ENCODE peak calls at places on chromosomes 4 and X, in seven cellular contexts. B is lower lobe of right lung, R is fibroblast of lung, D is left ventricle myocardium inferior, W is psoas muscle, F is thoracic aorta, G is hepatocyte. V is an unnamed sample. For H3K4me1, the result is how much of the 10 kb centered on the place peaks cover.

GRCh38 chr4:18022572-18023039 is 1.1 kb upstream of the LCORL start:
- DNase-seq in B (no peak), R (peak), D (no peak), F (no peak), G (peak), W (no peak), V (no peak)

GRCh38 chr4:156594619-156595018 is 377.0 kb downstream of the PDGFC start:
- DNase-seq in F (no peak), B (peak), G (peak), D (peak), R (no peak), W (peak), V (no peak)

GRCh38 chrX:139158256-139158655 is 372.3 kb upstream of the F9 start:
- DNase-seq in F (no peak), W (no peak), G (peak), B (peak), R (no peak), D (no peak), V (no peak)

GRCh38 chrX:17495052-17495451 is 120.1 kb downstream of the NHS start:
- DNase-seq in W (no peak), F (no peak), R (no peak), B (no peak), D (no peak), G (no peak), V (no peak)

GRCh38 chrX:68180501-68181061 is 252.7 kb downstream of the OPHN1 start:
- DNase-seq in D (no peak), F (no peak), B (no peak), W (no peak), G (no peak), R (no peak), V (no peak)

GRCh38 chrX:118574666-118575065 is 79.1 kb downstream of the DOCK11 start:
- DNase-seq in R (peak), D (no peak), G (peak), F (no peak), B (no peak), W (no peak), V (no peak)

GRCh38 chr4:175435437-175435836 is 376.6 kb downstream of the GPM6A start:
- DNase-seq in G (no peak), R (peak), W (no peak), F (no peak), B (no peak), D (no peak), V (no peak)

GRCh38 chrX:47278684-47279083 is 45.9 kb downstream of the USP11 start:
- DNase-seq in G (no peak), W (no peak), B (no peak), F (no peak), R (peak), D (no peak), V (no peak)

GRCh38 chr4:16513876-16514275 is 287.6 kb upstream of the TAPT1 start:
- DNase-seq in B (no peak), R (no peak), G (no peak), W (no peak), D (no peak), F (no peak), V (no peak)

GRCh38 chr4:95957054-95957453 is 117.2 kb downstream of the PDHA2 start:
- DNase-seq in B (no peak), D (no peak), R (no peak), F (no peak), W (no peak), G (no peak), V (no peak)

GRCh38 chrX:130896026-130896425 is 7.0 kb downstream of the ENOX2 start:
- DNase-seq in R (no peak), D (no peak), G (peak), W (no peak), F (no peak), B (no peak), V (no peak)

GRCh38 chr4:4825431-4825830 is 34.0 kb upstream of the MSX1 start:
- DNase-seq in R (no peak), B (no peak), F (no peak), D (no peak), W (no peak), G (no peak), V (no peak)

GRCh38 chr4:64539234-64539849 is 130.1 kb upstream of the TECRL start:
- DNase-seq in G (peak), R (peak), F (no peak), W (no peak), D (no peak), B (no peak), V (no peak)

GRCh38 chr4:132530846-132531245 is 618.2 kb upstream of the PCDH10 start:
- DNase-seq in F (no peak), W (no peak), G (no peak), D (no peak), R (peak), B (no peak), V (no peak)

GRCh38 chrX:101415180-101416130 is 7.4 kb downstream of the HNRNPH2 start:
- DNase-seq in D (no peak), B (no peak), R (peak), G (peak), W (no peak), F (no peak), V (no peak)

GRCh38 chrX:50075630-50076349 is 125.0 kb downstream of the AKAP4 start:
- DNase-seq in D (no peak), B (no peak), G (no peak), F (no peak), R (no peak), W (no peak), V (no peak)

GRCh38 chrX:10783451-10783995 is 163.1 kb upstream of the MID1 start:
- DNase-seq in F (no peak), W (no peak), R (peak), G (no peak), B (no peak), D (no peak), V (no peak)

GRCh38 chr4:3508542-3508941 is 23.7 kb downstream of the LRPAP1 start:
- DNase-seq in W (no peak), G (no peak), B (no peak), D (no peak), F (no peak), R (no peak), V (no peak)

GRCh38 chr4:148443550-148444295 is 1.5 kb upstream of the NR3C2 start:
- DNase-seq in R (no peak), W (peak), D (peak), B (peak), G (peak), F (no peak), V (peak)

GRCh38 chr4:148445903-148446261 is 3.7 kb upstream of the NR3C2 start:
- DNase-seq in D (no peak), R (no peak), F (no peak), B (no peak), W (no peak), G (no peak), V (no peak)

GRCh38 chr4:148445071-148445902 is 3.1 kb upstream of the NR3C2 start:
- DNase-seq in R (no peak), G (peak), F (no peak), D (peak), B (peak), W (peak), V (peak)

GRCh38 chr4:148444296-148445070 is 2.3 kb upstream of the NR3C2 start:
- DNase-seq in R (no peak), B (peak), G (peak), F (no peak), W (peak), D (peak), V (no peak)

GRCh38 chr4:148447672-148448071 is 5.5 kb upstream of the NR3C2 start:
- DNase-seq in W (no peak), F (no peak), R (no peak), B (no peak), G (no peak), D (no peak), V (no peak)
- H3K4me3 ChIP-seq in W (peak), F (peak), R (peak), B (peak), G (no peak), D (peak), V (peak)

GRCh38 chr4:80225628-80226027 is 28.3 kb downstream of the PRDM8 start:
- DNase-seq in R (no peak), W (no peak), B (no peak), F (no peak), D (no peak), G (no peak), V (no peak)

GRCh38 chr4:80219301-80220025 is 22.2 kb downstream of the PRDM8 start:
- DNase-seq in R (no peak), F (no peak), B (no peak), D (no peak), G (peak), W (no peak), V (no peak)

GRCh38 chr4:80216100-80216761 is 18.9 kb downstream of the PRDM8 start:
- DNase-seq in G (no peak), F (no peak), B (no peak), R (no peak), D (no peak), W (no peak), V (no peak)

GRCh38 chr4:80220711-80221110 is 23.4 kb downstream of the PRDM8 start:
- DNase-seq in D (no peak), G (no peak), F (no peak), B (no peak), R (no peak), W (no peak), V (no peak)

DNA sequence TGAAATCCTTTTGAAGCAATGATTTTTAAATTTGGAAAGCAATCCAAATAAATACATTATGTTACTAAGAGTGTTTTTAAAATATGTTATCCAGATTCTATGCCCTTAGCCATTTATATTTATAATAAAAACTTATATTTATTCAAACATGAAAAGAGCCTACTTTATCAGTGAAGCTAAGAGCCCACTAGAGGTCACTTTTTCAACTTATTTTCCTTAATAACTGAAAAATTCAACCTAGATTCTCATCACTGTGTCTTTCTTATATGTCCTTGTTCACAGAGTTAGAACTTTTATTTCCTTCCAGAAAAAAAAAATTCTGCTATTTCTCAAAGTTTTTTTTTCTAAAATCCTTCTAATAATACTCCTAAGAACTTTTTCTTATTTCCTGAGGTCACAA is 23.9 kb downstream of the PRDM8 start:
- DNase-seq in D (no peak), W (no peak), R (peak), B (no peak), F (no peak), G (peak), V (no peak)
- TF ChIP-seq CTCF in D (peak), W (no peak), R (no peak), B (peak), F (peak), G (peak), V (no peak)

GRCh38 chr4:122847931-122848330 is 21.3 kb downstream of the FGF2 start:
- DNase-seq in R (no peak), G (no peak), W (no peak), B (no peak), D (no peak), F (no peak), V (no peak)

GRCh38 chr4:122854860-122855259 is 28.2 kb downstream of the FGF2 start:
- DNase-seq in W (no peak), B (no peak), G (no peak), D (no peak), F (peak), R (no peak), V (no peak)

GRCh38 chr4:122854444-122854843 is 27.8 kb downstream of the FGF2 start:
- DNase-seq in F (no peak), G (no peak), R (peak), B (no peak), D (no peak), W (no peak), V (peak)

GRCh38 chr4:122855491-122855890 is 28.9 kb downstream of the FGF2 start:
- DNase-seq in G (no peak), F (no peak), R (no peak), D (no peak), B (no peak), W (no peak), V (no peak)

GRCh38 chr4:122851568-122851967 is 24.9 kb downstream of the FGF2 start:
- DNase-seq in R (no peak), G (no peak), W (no peak), B (no peak), D (no peak), F (no peak), V (no peak)
- H3K4me1 ChIP-seq in R (under half), G (under half), W (under half), B (under half), D (under half), F (under half), V (under half)

GRCh38 chr4:81562093-81562492 is 90.4 kb upstream of the RASGEF1B start:
- DNase-seq in F (no peak), D (no peak), W (no peak), G (no peak), B (no peak), R (no peak), V (no peak)
- H3K4me3 ChIP-seq in F (no peak), D (no peak), W (no peak), G (no peak), B (no peak), R (no peak), V (no peak)

DNA sequence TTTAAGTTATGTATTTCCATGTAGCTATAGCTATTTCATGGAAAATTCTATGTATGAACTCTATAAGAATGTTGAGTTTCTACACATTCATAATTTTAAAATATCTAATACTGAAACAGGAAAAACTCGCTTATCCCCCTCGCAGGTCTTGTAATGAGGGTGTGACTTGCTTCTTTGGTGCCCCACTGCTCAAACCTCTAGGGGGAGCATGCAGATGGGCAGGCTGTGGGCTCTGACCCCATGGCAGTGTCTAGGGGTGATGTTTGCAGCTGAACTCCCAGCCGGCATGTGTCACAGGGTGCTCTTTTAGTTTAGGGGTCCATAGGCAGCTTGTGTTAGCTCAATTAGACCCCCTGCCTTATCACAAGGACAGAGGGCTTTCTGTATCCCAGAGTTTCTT is 1825.7 kb upstream of the ADGRL3 start:
- DNase-seq in F (no peak), D (no peak), R (no peak), G (no peak), W (no peak), B (no peak), V (no peak)
- TF ChIP-seq CTCF in F (no peak), D (no peak), R (no peak), G (no peak), W (no peak), B (no peak), V (no peak)

GRCh38 chr4:85482000-85482738 is 7.2 kb downstream of the ARHGAP24 start:
- DNase-seq in W (no peak), F (no peak), B (no peak), G (no peak), D (no peak), R (no peak), V (no peak)
- H3K4me1 ChIP-seq in W (under half), F (under half), B (under half), G (under half), D (under half), R (under half), V (under half)

DNA sequence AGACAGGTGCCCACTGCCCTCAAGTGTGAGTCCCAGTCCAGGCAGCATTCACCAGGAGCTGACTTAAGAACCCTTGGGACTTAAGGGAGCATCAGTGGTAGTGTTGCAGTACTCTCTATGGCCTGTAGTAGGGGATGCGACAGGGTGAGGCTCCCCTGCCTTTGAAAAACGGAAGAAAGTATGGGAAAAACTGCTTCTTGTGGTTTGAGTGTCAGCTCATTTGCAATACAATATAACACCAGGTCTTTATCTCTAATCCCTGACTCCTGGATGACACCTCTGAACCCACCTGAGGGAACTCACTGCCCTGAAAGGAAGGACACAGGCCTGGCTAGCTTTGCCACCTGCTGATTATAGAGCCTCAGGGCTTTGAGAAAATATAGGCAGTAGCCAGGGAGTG is 176.0 kb downstream of the SMARCA1 start:
- DNase-seq in F (no peak), G (no peak), D (no peak), B (no peak), R (no peak), W (no peak), V (no peak)
- H3K4me3 ChIP-seq in F (no peak), G (no peak), D (no peak), B (no peak), R (no peak), W (no peak), V (no peak)

GRCh38 chrX:132614297-132614696 is 125.5 kb upstream of the MBNL3 start:
- DNase-seq in G (no peak), W (no peak), R (peak), D (no peak), B (no peak), F (no peak), V (no peak)

GRCh38 chrX:132618810-132619209 is 130.0 kb upstream of the MBNL3 start:
- DNase-seq in B (no peak), F (no peak), R (no peak), W (no peak), D (no peak), G (no peak), V (no peak)

GRCh38 chrX:132613801-132614200 is 125.0 kb upstream of the MBNL3 start:
- DNase-seq in B (no peak), D (no peak), F (no peak), G (no peak), W (no peak), R (no peak), V (no peak)

GRCh38 chrX:132612990-132613564 is 124.2 kb upstream of the MBNL3 start:
- DNase-seq in F (no peak), G (peak), D (peak), W (peak), B (peak), R (peak), V (no peak)

GRCh38 chrX:132615396-132616131 is 126.7 kb upstream of the MBNL3 start:
- DNase-seq in G (peak), W (no peak), D (no peak), R (peak), B (peak), F (no peak), V (no peak)
- TF ChIP-seq CTCF in G (peak), W (peak), D (peak), R (peak), B (peak), F (no peak), V (peak)

GRCh38 chrX:2710496-2710895 is 19.4 kb downstream of the CD99 start:
- DNase-seq in F (no peak), B (no peak), D (no peak), R (no peak), G (peak), W (no peak), V (no peak)

GRCh38 chrX:2707334-2707760 is 16.3 kb downstream of the CD99 start:
- DNase-seq in W (peak), R (peak), F (peak), D (peak), B (no peak), G (peak), V (peak)

GRCh38 chrX:2710041-2710471 is 19.0 kb downstream of the CD99 start:
- DNase-seq in R (peak), G (peak), B (no peak), F (no peak), W (no peak), D (no peak), V (no peak)

GRCh38 chrX:2708016-2708415 is 16.9 kb downstream of the CD99 start:
- DNase-seq in G (no peak), R (no peak), F (no peak), D (no peak), B (no peak), W (no peak), V (no peak)

GRCh38 chrX:2708601-2709200 is 17.6 kb downstream of the CD99 start:
- DNase-seq in G (no peak), R (no peak), F (no peak), D (no peak), B (no peak), W (no peak), V (no peak)
- H3K4me1 ChIP-seq in G (under half), R (under half), F (half or more), D (half or more), B (half or more), W (half or more), V (under half)